ENCODE peak calls at places on chromosome 17, in eight cellular contexts. One of them, this sample, is unnamed.

GRCh38 chr17:35257080-35257701 is 14.3 kb downstream of the SLFN5 start:
- DNase-seq in AG09309: no peak
- DNase-seq in GM23338: peak
- DNase-seq in heart right ventricle: peak
- DNase-seq in tibial nerve: no peak
- DNase-seq in neural crest cell: no peak
- DNase-seq in neural progenitor cell: no peak
- DNase-seq in CD8-positive, alpha-beta T cell: no peak
- DNase-seq in this sample: no peak

GRCh38 chr17:42342242-42343008 is 45.8 kb downstream of the STAT3 start:
- DNase-seq in AG09309: no peak
- DNase-seq in GM23338: no peak
- DNase-seq in heart right ventricle: no peak
- DNase-seq in tibial nerve: no peak
- DNase-seq in neural crest cell: no peak
- DNase-seq in neural progenitor cell: no peak
- DNase-seq in CD8-positive, alpha-beta T cell: no peak
- DNase-seq in this sample: no peak

GRCh38 chr17:57577751-57578607 is 167.1 kb downstream of the CCDC182 start:
- DNase-seq in AG09309: no peak
- DNase-seq in GM23338: no peak
- DNase-seq in heart right ventricle: no peak
- DNase-seq in tibial nerve: peak
- DNase-seq in neural crest cell: peak
- DNase-seq in neural progenitor cell: peak
- DNase-seq in CD8-positive, alpha-beta T cell: no peak
- DNase-seq in this sample: peak

GRCh38 chr17:80750263-80750662 is 205.6 kb downstream of the RPTOR start:
- DNase-seq in AG09309: no peak
- DNase-seq in GM23338: no peak
- DNase-seq in heart right ventricle: no peak
- DNase-seq in tibial nerve: no peak
- DNase-seq in neural crest cell: no peak
- DNase-seq in neural progenitor cell: no peak
- DNase-seq in CD8-positive, alpha-beta T cell: no peak
- DNase-seq in this sample: no peak

GRCh38 chr17:75371339-75371738 is 34.1 kb downstream of the GRB2 start:
- DNase-seq in AG09309: no peak
- DNase-seq in GM23338: no peak
- DNase-seq in heart right ventricle: no peak
- DNase-seq in tibial nerve: no peak
- DNase-seq in neural crest cell: no peak
- DNase-seq in neural progenitor cell: no peak
- DNase-seq in CD8-positive, alpha-beta T cell: no peak
- DNase-seq in this sample: no peak

GRCh38 chr17:45757431-45758218 is 26.5 kb upstream of the CRHR1 start:
- DNase-seq in AG09309: no peak
- DNase-seq in GM23338: no peak
- DNase-seq in heart right ventricle: no peak
- DNase-seq in tibial nerve: no peak
- DNase-seq in neural crest cell: no peak
- DNase-seq in neural progenitor cell: no peak
- DNase-seq in CD8-positive, alpha-beta T cell: no peak
- DNase-seq in this sample: no peak

GRCh38 chr17:74639704-74640142 is 16.2 kb upstream of the CD300E start:
- DNase-seq in AG09309: no peak
- DNase-seq in GM23338: no peak
- DNase-seq in heart right ventricle: no peak
- DNase-seq in tibial nerve: no peak
- DNase-seq in neural crest cell: no peak
- DNase-seq in neural progenitor cell: no peak
- DNase-seq in CD8-positive, alpha-beta T cell: no peak
- DNase-seq in this sample: no peak

GRCh38 chr17:43860927-43861622 is 14.1 kb downstream of the CD300LG start:
- DNase-seq in AG09309: no peak
- DNase-seq in GM23338: no peak
- DNase-seq in heart right ventricle: peak
- DNase-seq in tibial nerve: no peak
- DNase-seq in neural crest cell: no peak
- DNase-seq in neural progenitor cell: no peak
- DNase-seq in CD8-positive, alpha-beta T cell: no peak
- DNase-seq in this sample: no peak

GRCh38 chr17:64615025-64615677 is 47.0 kb downstream of the SMURF2 start:
- DNase-seq in AG09309: peak
- DNase-seq in GM23338: peak
- DNase-seq in heart right ventricle: no peak
- DNase-seq in tibial nerve: no peak
- DNase-seq in neural crest cell: no peak
- DNase-seq in neural progenitor cell: no peak
- DNase-seq in CD8-positive, alpha-beta T cell: no peak
- DNase-seq in this sample: no peak

GRCh38 chr17:37273419-37274051 is 102.2 kb upstream of the C17orf78 start:
- DNase-seq in AG09309: no peak
- DNase-seq in GM23338: peak
- DNase-seq in heart right ventricle: no peak
- DNase-seq in tibial nerve: no peak
- DNase-seq in neural crest cell: no peak
- DNase-seq in neural progenitor cell: peak
- DNase-seq in CD8-positive, alpha-beta T cell: no peak
- DNase-seq in this sample: peak

GRCh38 chr17:79993390-79994221 is 42.1 kb downstream of the TBC1D16 start:
- DNase-seq in AG09309: no peak
- DNase-seq in GM23338: peak
- DNase-seq in heart right ventricle: peak
- DNase-seq in tibial nerve: peak
- DNase-seq in neural crest cell: peak
- DNase-seq in neural progenitor cell: peak
- DNase-seq in CD8-positive, alpha-beta T cell: no peak
- DNase-seq in this sample: peak

GRCh38 chr17:4559851-4560820 is at the start of gene GGT6:
- DNase-seq in AG09309: no peak
- DNase-seq in GM23338: no peak
- DNase-seq in heart right ventricle: no peak
- DNase-seq in tibial nerve: no peak
- DNase-seq in neural crest cell: no peak
- DNase-seq in neural progenitor cell: no peak
- DNase-seq in CD8-positive, alpha-beta T cell: no peak
- DNase-seq in this sample: no peak

GRCh38 chr17:12659500-12659899 is 6.2 kb upstream of the MYOCD start:
- DNase-seq in AG09309: peak
- DNase-seq in GM23338: no peak
- DNase-seq in heart right ventricle: no peak
- DNase-seq in tibial nerve: no peak
- DNase-seq in neural crest cell: no peak
- DNase-seq in neural progenitor cell: no peak
- DNase-seq in CD8-positive, alpha-beta T cell: no peak
- DNase-seq in this sample: no peak

GRCh38 chr17:27425991-27426390 is 30.3 kb upstream of the KSR1 start:
- DNase-seq in AG09309: no peak
- DNase-seq in GM23338: no peak
- DNase-seq in heart right ventricle: no peak
- DNase-seq in tibial nerve: no peak
- DNase-seq in neural crest cell: no peak
- DNase-seq in neural progenitor cell: no peak
- DNase-seq in CD8-positive, alpha-beta T cell: no peak
- DNase-seq in this sample: no peak

GRCh38 chr17:35022536-35023063 is 40.9 kb downstream of the RFFL start:
- DNase-seq in AG09309: peak
- DNase-seq in GM23338: no peak
- DNase-seq in heart right ventricle: peak
- DNase-seq in tibial nerve: no peak
- DNase-seq in neural crest cell: no peak
- DNase-seq in neural progenitor cell: no peak
- DNase-seq in CD8-positive, alpha-beta T cell: peak
- DNase-seq in this sample: peak

GRCh38 chr17:69335018-69335417 is 8.1 kb upstream of the ABCA5 start:
- DNase-seq in AG09309: no peak
- DNase-seq in GM23338: peak
- DNase-seq in heart right ventricle: no peak
- DNase-seq in tibial nerve: no peak
- DNase-seq in neural crest cell: no peak
- DNase-seq in neural progenitor cell: no peak
- DNase-seq in CD8-positive, alpha-beta T cell: no peak
- DNase-seq in this sample: no peak

GRCh38 chr17:549197-550040 is 165.2 kb downstream of the VPS53 start:
- DNase-seq in AG09309: no peak
- DNase-seq in GM23338: no peak
- DNase-seq in heart right ventricle: no peak
- DNase-seq in tibial nerve: no peak
- DNase-seq in neural crest cell: no peak
- DNase-seq in neural progenitor cell: no peak
- DNase-seq in CD8-positive, alpha-beta T cell: no peak
- DNase-seq in this sample: peak

GRCh38 chr17:38605230-38605851 is 411 bp downstream of the SRCIN1 start:
- DNase-seq in AG09309: no peak
- DNase-seq in GM23338: peak
- DNase-seq in heart right ventricle: no peak
- DNase-seq in tibial nerve: no peak
- DNase-seq in neural crest cell: no peak
- DNase-seq in neural progenitor cell: peak
- DNase-seq in CD8-positive, alpha-beta T cell: no peak
- DNase-seq in this sample: no peak

GRCh38 chr17:82647593-82648164 is 565 bp downstream of the WDR45B start:
- DNase-seq in AG09309: no peak
- DNase-seq in GM23338: peak
- DNase-seq in heart right ventricle: peak
- DNase-seq in tibial nerve: no peak
- DNase-seq in neural crest cell: no peak
- DNase-seq in neural progenitor cell: peak
- DNase-seq in CD8-positive, alpha-beta T cell: no peak
- DNase-seq in this sample: no peak

GRCh38 chr17:49365667-49366066 is 3.6 kb upstream of the ZNF652 start:
- DNase-seq in AG09309: no peak
- DNase-seq in GM23338: peak
- DNase-seq in heart right ventricle: peak
- DNase-seq in tibial nerve: no peak
- DNase-seq in neural crest cell: no peak
- DNase-seq in neural progenitor cell: peak
- DNase-seq in CD8-positive, alpha-beta T cell: no peak
- DNase-seq in this sample: no peak

GRCh38 chr17:55266051-55266957 is 1.5 kb downstream of the HLF start:
- DNase-seq in AG09309: no peak
- DNase-seq in GM23338: peak
- DNase-seq in heart right ventricle: no peak
- DNase-seq in tibial nerve: no peak
- DNase-seq in neural crest cell: no peak
- DNase-seq in neural progenitor cell: peak
- DNase-seq in CD8-positive, alpha-beta T cell: no peak
- DNase-seq in this sample: no peak

GRCh38 chr17:40950176-40950575 is 12.7 kb upstream of the KRT23 start:
- DNase-seq in AG09309: no peak
- DNase-seq in GM23338: no peak
- DNase-seq in heart right ventricle: no peak
- DNase-seq in tibial nerve: no peak
- DNase-seq in neural crest cell: no peak
- DNase-seq in neural progenitor cell: no peak
- DNase-seq in CD8-positive, alpha-beta T cell: no peak
- DNase-seq in this sample: no peak

GRCh38 chr17:348692-349425 is 3.7 kb downstream of the RPH3AL start:
- DNase-seq in AG09309: no peak
- DNase-seq in GM23338: no peak
- DNase-seq in heart right ventricle: no peak
- DNase-seq in tibial nerve: peak
- DNase-seq in neural crest cell: no peak
- DNase-seq in neural progenitor cell: peak
- DNase-seq in CD8-positive, alpha-beta T cell: no peak
- DNase-seq in this sample: no peak

DNA sequence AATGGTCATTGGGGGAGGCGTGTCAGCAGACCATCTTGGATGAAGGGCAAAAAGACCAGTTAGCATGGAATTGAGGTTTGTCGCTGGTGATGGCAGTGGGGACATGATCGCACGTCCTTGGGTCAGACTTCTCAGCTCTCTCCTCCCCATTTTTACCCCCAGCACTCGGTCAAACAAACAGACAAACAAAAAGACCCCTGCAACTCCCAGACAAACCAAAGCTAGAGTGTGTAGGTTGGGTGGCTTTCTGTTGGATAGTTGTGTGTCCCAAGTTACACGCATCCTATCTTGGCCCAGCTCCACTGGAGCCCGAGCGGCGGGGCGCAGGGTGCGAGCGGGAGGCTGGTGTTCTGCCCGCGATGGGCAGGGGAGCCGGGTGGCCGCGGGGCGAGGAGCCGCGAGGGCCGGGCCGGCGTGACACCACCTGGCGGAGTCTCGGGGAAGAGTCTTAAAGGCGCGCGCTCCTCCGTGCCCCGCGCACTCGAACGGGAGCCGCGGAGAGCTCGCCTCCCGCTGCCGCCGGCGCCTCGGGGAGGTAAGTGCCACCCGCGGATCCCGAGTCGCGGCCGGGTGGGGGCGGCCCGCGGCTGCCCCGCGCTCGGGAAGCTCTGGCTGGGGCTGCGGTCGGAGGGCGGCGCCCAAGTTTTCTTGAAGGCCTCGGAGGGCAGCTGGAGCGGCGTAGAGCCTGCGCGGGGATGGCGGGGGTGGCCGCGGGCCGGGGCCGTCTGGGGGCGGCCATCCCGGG is 18.5 kb upstream of the NTN1 start:
- DNase-seq in AG09309: no peak
- DNase-seq in GM23338: peak
- DNase-seq in heart right ventricle: no peak
- DNase-seq in tibial nerve: no peak
- DNase-seq in neural crest cell: peak
- DNase-seq in neural progenitor cell: peak
- DNase-seq in CD8-positive, alpha-beta T cell: no peak
- DNase-seq in this sample: no peak
- TF ChIP-seq CTCF in AG09309: no peak
- TF ChIP-seq CTCF in GM23338: peak
- TF ChIP-seq CTCF in heart right ventricle: no peak
- TF ChIP-seq CTCF in tibial nerve: peak
- TF ChIP-seq CTCF in neural crest cell: peak
- TF ChIP-seq CTCF in neural progenitor cell: peak
- TF ChIP-seq CTCF in CD8-positive, alpha-beta T cell: no peak
- TF ChIP-seq CTCF in this sample: no peak

GRCh38 chr17:77049440-77049839 is 91.3 kb upstream of the SEC14L1 start:
- DNase-seq in AG09309: no peak
- DNase-seq in GM23338: no peak
- DNase-seq in heart right ventricle: no peak
- DNase-seq in tibial nerve: no peak
- DNase-seq in neural crest cell: no peak
- DNase-seq in neural progenitor cell: no peak
- DNase-seq in CD8-positive, alpha-beta T cell: no peak
- DNase-seq in this sample: no peak
- TF ChIP-seq CTCF in AG09309: no peak
- TF ChIP-seq CTCF in GM23338: no peak
- TF ChIP-seq CTCF in heart right ventricle: no peak
- TF ChIP-seq CTCF in tibial nerve: no peak
- TF ChIP-seq CTCF in neural crest cell: no peak
- TF ChIP-seq CTCF in neural progenitor cell: no peak
- TF ChIP-seq CTCF in CD8-positive, alpha-beta T cell: no peak
- TF ChIP-seq CTCF in this sample: no peak

GRCh38 chr17:2094891-2095535 is 40.1 kb downstream of the HIC1 start:
- DNase-seq in AG09309: no peak
- DNase-seq in GM23338: peak
- DNase-seq in heart right ventricle: peak
- DNase-seq in tibial nerve: no peak
- DNase-seq in neural crest cell: no peak
- DNase-seq in neural progenitor cell: peak
- DNase-seq in CD8-positive, alpha-beta T cell: no peak
- DNase-seq in this sample: no peak
- TF ChIP-seq CTCF in AG09309: peak
- TF ChIP-seq CTCF in GM23338: peak
- TF ChIP-seq CTCF in heart right ventricle: peak
- TF ChIP-seq CTCF in tibial nerve: peak
- TF ChIP-seq CTCF in neural crest cell: no peak
- TF ChIP-seq CTCF in neural progenitor cell: peak
- TF ChIP-seq CTCF in CD8-positive, alpha-beta T cell: no peak
- TF ChIP-seq CTCF in this sample: peak

GRCh38 chr17:5793157-5793556 is 208.8 kb upstream of the NLRP1 start:
- DNase-seq in AG09309: no peak
- DNase-seq in GM23338: no peak
- DNase-seq in heart right ventricle: no peak
- DNase-seq in tibial nerve: no peak
- DNase-seq in neural crest cell: no peak
- DNase-seq in neural progenitor cell: no peak
- DNase-seq in CD8-positive, alpha-beta T cell: no peak
- DNase-seq in this sample: no peak
- TF ChIP-seq CTCF in AG09309: no peak
- TF ChIP-seq CTCF in GM23338: peak
- TF ChIP-seq CTCF in heart right ventricle: no peak
- TF ChIP-seq CTCF in tibial nerve: no peak
- TF ChIP-seq CTCF in neural crest cell: peak
- TF ChIP-seq CTCF in neural progenitor cell: peak
- TF ChIP-seq CTCF in CD8-positive, alpha-beta T cell: no peak
- TF ChIP-seq CTCF in this sample: no peak

This sample was measured in AG09319.